ENCODE peak calls at places on chromosomes 16 and 17, in eight cellular contexts. One of them, this sample, is unnamed.

GRCh38 chr17:64498308-64499203 is 1.7 kb upstream of the POLG2 start:
- DNase-seq in stimulated activated CD4-positive, alpha-beta T cell treated with anti-CD3 and anti-CD28 coated beads, Interleukin-12 subunit alpha, Interleukin-12 subunit beta, amount 100 ng/mL, for 24 hours: no peak
- DNase-seq in naive thymus-derived CD4-positive, alpha-beta T cell: no peak
- DNase-seq in stimulated activated CD8-positive, alpha-beta memory T cell treated with anti-CD3 and anti-CD28 coated beads, Interleukin-7, amount 100 ng/mL, for 1 hour: no peak
- DNase-seq in hepatic stellate cell: no peak
- DNase-seq in stimulated activated naive CD8-positive, alpha-beta T cell treated with anti-CD3 and anti-CD28 coated beads, Interleukin-15, amount 100 ng/mL, for 72 hours: no peak
- DNase-seq in NCI-H345: no peak
- DNase-seq in KG1: no peak
- DNase-seq in this sample: no peak

GRCh38 chr17:1718362-1719165 is 5.9 kb upstream of the WDR81 start:
- DNase-seq in stimulated activated naive CD8-positive, alpha-beta T cell treated with anti-CD3 and anti-CD28 coated beads, Interleukin-15, amount 100 ng/mL, for 72 hours: no peak
- DNase-seq in NCI-H345: no peak
- DNase-seq in KG1: no peak
- DNase-seq in naive thymus-derived CD4-positive, alpha-beta T cell: no peak
- DNase-seq in stimulated activated CD4-positive, alpha-beta T cell treated with anti-CD3 and anti-CD28 coated beads, Interleukin-12 subunit alpha, Interleukin-12 subunit beta, amount 100 ng/mL, for 24 hours: no peak
- DNase-seq in hepatic stellate cell: no peak
- DNase-seq in stimulated activated CD8-positive, alpha-beta memory T cell treated with anti-CD3 and anti-CD28 coated beads, Interleukin-7, amount 100 ng/mL, for 1 hour: no peak
- DNase-seq in this sample: no peak

GRCh38 chr17:6749519-6749918 is 6.3 kb upstream of the XAF1 start:
- DNase-seq in stimulated activated CD8-positive, alpha-beta memory T cell treated with anti-CD3 and anti-CD28 coated beads, Interleukin-7, amount 100 ng/mL, for 1 hour: no peak
- DNase-seq in hepatic stellate cell: no peak
- DNase-seq in NCI-H345: no peak
- DNase-seq in KG1: no peak
- DNase-seq in stimulated activated CD4-positive, alpha-beta T cell treated with anti-CD3 and anti-CD28 coated beads, Interleukin-12 subunit alpha, Interleukin-12 subunit beta, amount 100 ng/mL, for 24 hours: no peak
- DNase-seq in stimulated activated naive CD8-positive, alpha-beta T cell treated with anti-CD3 and anti-CD28 coated beads, Interleukin-15, amount 100 ng/mL, for 72 hours: no peak
- DNase-seq in naive thymus-derived CD4-positive, alpha-beta T cell: no peak
- DNase-seq in this sample: no peak

GRCh38 chr16:88301886-88302285 is 80.9 kb upstream of the ZNF469 start:
- DNase-seq in naive thymus-derived CD4-positive, alpha-beta T cell: no peak
- DNase-seq in KG1: no peak
- DNase-seq in stimulated activated naive CD8-positive, alpha-beta T cell treated with anti-CD3 and anti-CD28 coated beads, Interleukin-15, amount 100 ng/mL, for 72 hours: no peak
- DNase-seq in hepatic stellate cell: no peak
- DNase-seq in stimulated activated CD4-positive, alpha-beta T cell treated with anti-CD3 and anti-CD28 coated beads, Interleukin-12 subunit alpha, Interleukin-12 subunit beta, amount 100 ng/mL, for 24 hours: no peak
- DNase-seq in stimulated activated CD8-positive, alpha-beta memory T cell treated with anti-CD3 and anti-CD28 coated beads, Interleukin-7, amount 100 ng/mL, for 1 hour: no peak
- DNase-seq in NCI-H345: no peak
- DNase-seq in this sample: no peak

GRCh38 chr17:49407981-49408501 is 6.6 kb downstream of the PHB1 start:
- DNase-seq in KG1: peak
- DNase-seq in stimulated activated CD4-positive, alpha-beta T cell treated with anti-CD3 and anti-CD28 coated beads, Interleukin-12 subunit alpha, Interleukin-12 subunit beta, amount 100 ng/mL, for 24 hours: peak
- DNase-seq in NCI-H345: peak
- DNase-seq in naive thymus-derived CD4-positive, alpha-beta T cell: peak
- DNase-seq in hepatic stellate cell: peak
- DNase-seq in stimulated activated CD8-positive, alpha-beta memory T cell treated with anti-CD3 and anti-CD28 coated beads, Interleukin-7, amount 100 ng/mL, for 1 hour: peak
- DNase-seq in stimulated activated naive CD8-positive, alpha-beta T cell treated with anti-CD3 and anti-CD28 coated beads, Interleukin-15, amount 100 ng/mL, for 72 hours: peak
- DNase-seq in this sample: peak

GRCh38 chr16:6684076-6684673 is 648.5 kb upstream of the RBFOX1 start:
- DNase-seq in stimulated activated CD8-positive, alpha-beta memory T cell treated with anti-CD3 and anti-CD28 coated beads, Interleukin-7, amount 100 ng/mL, for 1 hour: no peak
- DNase-seq in NCI-H345: no peak
- DNase-seq in KG1: no peak
- DNase-seq in naive thymus-derived CD4-positive, alpha-beta T cell: no peak
- DNase-seq in hepatic stellate cell: no peak
- DNase-seq in stimulated activated CD4-positive, alpha-beta T cell treated with anti-CD3 and anti-CD28 coated beads, Interleukin-12 subunit alpha, Interleukin-12 subunit beta, amount 100 ng/mL, for 24 hours: peak
- DNase-seq in stimulated activated naive CD8-positive, alpha-beta T cell treated with anti-CD3 and anti-CD28 coated beads, Interleukin-15, amount 100 ng/mL, for 72 hours: no peak
- DNase-seq in this sample: no peak

GRCh38 chr17:33786478-33786877 is 468.6 kb upstream of the CCL2 start:
- DNase-seq in hepatic stellate cell: no peak
- DNase-seq in NCI-H345: no peak
- DNase-seq in KG1: no peak
- DNase-seq in stimulated activated CD8-positive, alpha-beta memory T cell treated with anti-CD3 and anti-CD28 coated beads, Interleukin-7, amount 100 ng/mL, for 1 hour: no peak
- DNase-seq in stimulated activated CD4-positive, alpha-beta T cell treated with anti-CD3 and anti-CD28 coated beads, Interleukin-12 subunit alpha, Interleukin-12 subunit beta, amount 100 ng/mL, for 24 hours: no peak
- DNase-seq in stimulated activated naive CD8-positive, alpha-beta T cell treated with anti-CD3 and anti-CD28 coated beads, Interleukin-15, amount 100 ng/mL, for 72 hours: no peak
- DNase-seq in naive thymus-derived CD4-positive, alpha-beta T cell: no peak
- DNase-seq in this sample: no peak

GRCh38 chr17:50265690-50266306 is 8.5 kb upstream of the TMEM92 start:
- DNase-seq in NCI-H345: no peak
- DNase-seq in KG1: no peak
- DNase-seq in hepatic stellate cell: peak
- DNase-seq in naive thymus-derived CD4-positive, alpha-beta T cell: no peak
- DNase-seq in stimulated activated naive CD8-positive, alpha-beta T cell treated with anti-CD3 and anti-CD28 coated beads, Interleukin-15, amount 100 ng/mL, for 72 hours: no peak
- DNase-seq in stimulated activated CD8-positive, alpha-beta memory T cell treated with anti-CD3 and anti-CD28 coated beads, Interleukin-7, amount 100 ng/mL, for 1 hour: no peak
- DNase-seq in stimulated activated CD4-positive, alpha-beta T cell treated with anti-CD3 and anti-CD28 coated beads, Interleukin-12 subunit alpha, Interleukin-12 subunit beta, amount 100 ng/mL, for 24 hours: no peak
- DNase-seq in this sample: no peak

GRCh38 chr17:5635949-5636348 is 51.6 kb upstream of the NLRP1 start:
- DNase-seq in stimulated activated CD4-positive, alpha-beta T cell treated with anti-CD3 and anti-CD28 coated beads, Interleukin-12 subunit alpha, Interleukin-12 subunit beta, amount 100 ng/mL, for 24 hours: no peak
- DNase-seq in NCI-H345: no peak
- DNase-seq in KG1: no peak
- DNase-seq in hepatic stellate cell: no peak
- DNase-seq in stimulated activated naive CD8-positive, alpha-beta T cell treated with anti-CD3 and anti-CD28 coated beads, Interleukin-15, amount 100 ng/mL, for 72 hours: no peak
- DNase-seq in naive thymus-derived CD4-positive, alpha-beta T cell: no peak
- DNase-seq in stimulated activated CD8-positive, alpha-beta memory T cell treated with anti-CD3 and anti-CD28 coated beads, Interleukin-7, amount 100 ng/mL, for 1 hour: no peak
- DNase-seq in this sample: no peak

GRCh38 chr16:57977418-57978069 is 6.6 kb upstream of the CNGB1 start:
- DNase-seq in stimulated activated naive CD8-positive, alpha-beta T cell treated with anti-CD3 and anti-CD28 coated beads, Interleukin-15, amount 100 ng/mL, for 72 hours: no peak
- DNase-seq in KG1: no peak
- DNase-seq in hepatic stellate cell: no peak
- DNase-seq in NCI-H345: no peak
- DNase-seq in stimulated activated CD4-positive, alpha-beta T cell treated with anti-CD3 and anti-CD28 coated beads, Interleukin-12 subunit alpha, Interleukin-12 subunit beta, amount 100 ng/mL, for 24 hours: no peak
- DNase-seq in naive thymus-derived CD4-positive, alpha-beta T cell: no peak
- DNase-seq in stimulated activated CD8-positive, alpha-beta memory T cell treated with anti-CD3 and anti-CD28 coated beads, Interleukin-7, amount 100 ng/mL, for 1 hour: no peak
- DNase-seq in this sample: no peak

GRCh38 chr17:48831549-48831883 is 681 bp downstream of the CALCOCO2 start:
- DNase-seq in stimulated activated CD4-positive, alpha-beta T cell treated with anti-CD3 and anti-CD28 coated beads, Interleukin-12 subunit alpha, Interleukin-12 subunit beta, amount 100 ng/mL, for 24 hours: no peak
- DNase-seq in KG1: no peak
- DNase-seq in hepatic stellate cell: no peak
- DNase-seq in stimulated activated CD8-positive, alpha-beta memory T cell treated with anti-CD3 and anti-CD28 coated beads, Interleukin-7, amount 100 ng/mL, for 1 hour: no peak
- DNase-seq in stimulated activated naive CD8-positive, alpha-beta T cell treated with anti-CD3 and anti-CD28 coated beads, Interleukin-15, amount 100 ng/mL, for 72 hours: no peak
- DNase-seq in naive thymus-derived CD4-positive, alpha-beta T cell: no peak
- DNase-seq in NCI-H345: no peak
- DNase-seq in this sample: no peak

GRCh38 chr16:22983614-22984013 is 165.6 kb downstream of the USP31 start:
- DNase-seq in KG1: no peak
- DNase-seq in stimulated activated CD4-positive, alpha-beta T cell treated with anti-CD3 and anti-CD28 coated beads, Interleukin-12 subunit alpha, Interleukin-12 subunit beta, amount 100 ng/mL, for 24 hours: no peak
- DNase-seq in naive thymus-derived CD4-positive, alpha-beta T cell: no peak
- DNase-seq in hepatic stellate cell: no peak
- DNase-seq in NCI-H345: no peak
- DNase-seq in stimulated activated naive CD8-positive, alpha-beta T cell treated with anti-CD3 and anti-CD28 coated beads, Interleukin-15, amount 100 ng/mL, for 72 hours: no peak
- DNase-seq in stimulated activated CD8-positive, alpha-beta memory T cell treated with anti-CD3 and anti-CD28 coated beads, Interleukin-7, amount 100 ng/mL, for 1 hour: no peak
- DNase-seq in this sample: no peak

GRCh38 chr16:17330019-17330570 is 140.7 kb downstream of the XYLT1 start:
- DNase-seq in stimulated activated CD8-positive, alpha-beta memory T cell treated with anti-CD3 and anti-CD28 coated beads, Interleukin-7, amount 100 ng/mL, for 1 hour: no peak
- DNase-seq in naive thymus-derived CD4-positive, alpha-beta T cell: no peak
- DNase-seq in stimulated activated CD4-positive, alpha-beta T cell treated with anti-CD3 and anti-CD28 coated beads, Interleukin-12 subunit alpha, Interleukin-12 subunit beta, amount 100 ng/mL, for 24 hours: no peak
- DNase-seq in stimulated activated naive CD8-positive, alpha-beta T cell treated with anti-CD3 and anti-CD28 coated beads, Interleukin-15, amount 100 ng/mL, for 72 hours: no peak
- DNase-seq in NCI-H345: no peak
- DNase-seq in hepatic stellate cell: no peak
- DNase-seq in KG1: no peak
- DNase-seq in this sample: no peak

This sample was measured in breast epithelium.